ENCODE peak calls at places on chromosomes 6 and 20, in five cellular contexts. One of them, this sample, is unnamed.
A peak's percentile ranks its signal among the peaks of the same experiment; 100 is the strongest.

GRCh38 chr6:46876126-46876525 is 45.6 kb downstream of the ADGRF5 start:
- DNase-seq in esophagus muscularis mucosa: no peak
- DNase-seq in psoas muscle: no peak
- DNase-seq in GM23248: peak; percentile 5
- DNase-seq in ovary: no peak
- DNase-seq in this sample: no peak

GRCh38 chr6:117840541-117840983 is 66.5 kb upstream of the SLC35F1 start:
- DNase-seq in ovary: no peak
- DNase-seq in esophagus muscularis mucosa: no peak
- DNase-seq in psoas muscle: no peak
- DNase-seq in GM23248: peak; percentile 60
- DNase-seq in this sample: no peak

GRCh38 chr6:3669916-3670315 is 81.6 kb downstream of the PXDC1 start:
- DNase-seq in esophagus muscularis mucosa: peak; percentile 57
- DNase-seq in psoas muscle: no peak
- DNase-seq in GM23248: no peak
- DNase-seq in ovary: no peak
- DNase-seq in this sample: no peak

GRCh38 chr6:3309391-3310050 is 50.8 kb downstream of the PSMG4 start:
- DNase-seq in ovary: no peak
- DNase-seq in psoas muscle: no peak
- DNase-seq in esophagus muscularis mucosa: no peak
- DNase-seq in GM23248: no peak
- DNase-seq in this sample: no peak

GRCh38 chr20:22579711-22580697 is 4.4 kb downstream of the FOXA2 start:
- DNase-seq in psoas muscle: no peak
- DNase-seq in esophagus muscularis mucosa: no peak
- DNase-seq in ovary: no peak
- DNase-seq in GM23248: no peak
- DNase-seq in this sample: no peak

GRCh38 chr6:165325609-165326008 is 16.2 kb upstream of the C6orf118 start:
- DNase-seq in esophagus muscularis mucosa: no peak
- DNase-seq in GM23248: no peak
- DNase-seq in psoas muscle: no peak
- DNase-seq in ovary: no peak
- DNase-seq in this sample: no peak

GRCh38 chr6:6516643-6517042 is 71.9 kb upstream of the LY86 start:
- DNase-seq in esophagus muscularis mucosa: peak; percentile 77
- DNase-seq in GM23248: no peak
- DNase-seq in psoas muscle: peak; percentile 36
- DNase-seq in ovary: no peak
- DNase-seq in this sample: no peak

GRCh38 chr6:2850480-2851150 is 9.0 kb upstream of the SERPINB1 start:
- DNase-seq in esophagus muscularis mucosa: peak; percentile 66
- DNase-seq in psoas muscle: no peak
- DNase-seq in GM23248: peak; percentile 47
- DNase-seq in ovary: no peak
- DNase-seq in this sample: no peak

GRCh38 chr6:33882154-33882553 is 78.4 kb upstream of the MLN start:
- DNase-seq in ovary: no peak
- DNase-seq in esophagus muscularis mucosa: no peak
- DNase-seq in psoas muscle: no peak
- DNase-seq in GM23248: no peak
- DNase-seq in this sample: peak; percentile 59

GRCh38 chr6:138240476-138241245 is 22.4 kb upstream of the PBOV1 start:
- DNase-seq in esophagus muscularis mucosa: no peak
- DNase-seq in GM23248: no peak
- DNase-seq in psoas muscle: no peak
- DNase-seq in ovary: no peak
- DNase-seq in this sample: no peak

GRCh38 chr6:6234963-6235362 is 85.5 kb downstream of the F13A1 start:
- DNase-seq in GM23248: no peak
- DNase-seq in esophagus muscularis mucosa: no peak
- DNase-seq in psoas muscle: no peak
- DNase-seq in ovary: no peak
- DNase-seq in this sample: no peak

GRCh38 chr6:13486679-13487121 is 700 bp downstream of the GFOD1 start:
- DNase-seq in GM23248: peak; percentile 93
- DNase-seq in esophagus muscularis mucosa: no peak
- DNase-seq in psoas muscle: peak; percentile 73
- DNase-seq in ovary: peak; percentile 57
- DNase-seq in this sample: peak; percentile 37

GRCh38 chr20:5557123-5557522 is 193.1 kb upstream of the SHLD1 start:
- DNase-seq in GM23248: peak; percentile 63
- DNase-seq in ovary: no peak
- DNase-seq in psoas muscle: peak; percentile 27
- DNase-seq in esophagus muscularis mucosa: no peak
- DNase-seq in this sample: no peak

GRCh38 chr6:43772571-43773049 is 2.6 kb downstream of the VEGFA start:
- DNase-seq in ovary: no peak
- DNase-seq in psoas muscle: no peak
- DNase-seq in esophagus muscularis mucosa: no peak
- DNase-seq in GM23248: peak; percentile 28
- DNase-seq in this sample: no peak
- H3K4me1 ChIP-seq in ovary: peaks cover 19% of the 10 kb centered on the region
- H3K4me1 ChIP-seq in psoas muscle: peaks cover 43% of the 10 kb centered on the region
- H3K4me1 ChIP-seq in esophagus muscularis mucosa: peaks cover 75% of the 10 kb centered on the region
- H3K4me1 ChIP-seq in GM23248: peaks cover 31% of the 10 kb centered on the region
- H3K4me1 ChIP-seq in this sample: no peaks in the 10 kb centered on the region

GRCh38 chr20:49724637-49725606 is 11.2 kb upstream of the B4GALT5 start:
- DNase-seq in psoas muscle: peak; percentile 54
- DNase-seq in ovary: peak; percentile 50
- DNase-seq in esophagus muscularis mucosa: peak; percentile 93
- DNase-seq in GM23248: peak; percentile 47
- DNase-seq in this sample: peak; percentile 68

GRCh38 chr20:49725694-49726093 is 12.0 kb upstream of the B4GALT5 start:
- DNase-seq in ovary: no peak
- DNase-seq in GM23248: no peak
- DNase-seq in esophagus muscularis mucosa: no peak
- DNase-seq in psoas muscle: no peak
- DNase-seq in this sample: no peak

GRCh38 chr20:49727894-49728885 is 14.5 kb upstream of the B4GALT5 start:
- DNase-seq in GM23248: no peak
- DNase-seq in ovary: no peak
- DNase-seq in psoas muscle: no peak
- DNase-seq in esophagus muscularis mucosa: no peak
- DNase-seq in this sample: no peak

GRCh38 chr20:49729780-49730179 is 16.1 kb upstream of the B4GALT5 start:
- DNase-seq in ovary: no peak
- DNase-seq in GM23248: peak; percentile 77
- DNase-seq in psoas muscle: no peak
- DNase-seq in esophagus muscularis mucosa: no peak
- DNase-seq in this sample: no peak

GRCh38 chr20:49727473-49727872 is 13.8 kb upstream of the B4GALT5 start:
- DNase-seq in esophagus muscularis mucosa: no peak
- DNase-seq in psoas muscle: no peak
- DNase-seq in ovary: no peak
- DNase-seq in GM23248: no peak
- DNase-seq in this sample: no peak
- H3K4me3 ChIP-seq in esophagus muscularis mucosa: no peak overlapping the region
- H3K4me3 ChIP-seq in psoas muscle: no peak overlapping the region
- H3K4me3 ChIP-seq in ovary: no peak overlapping the region
- H3K4me3 ChIP-seq in GM23248: no peak overlapping the region
- H3K4me3 ChIP-seq in this sample: no peak overlapping the region

DNA sequence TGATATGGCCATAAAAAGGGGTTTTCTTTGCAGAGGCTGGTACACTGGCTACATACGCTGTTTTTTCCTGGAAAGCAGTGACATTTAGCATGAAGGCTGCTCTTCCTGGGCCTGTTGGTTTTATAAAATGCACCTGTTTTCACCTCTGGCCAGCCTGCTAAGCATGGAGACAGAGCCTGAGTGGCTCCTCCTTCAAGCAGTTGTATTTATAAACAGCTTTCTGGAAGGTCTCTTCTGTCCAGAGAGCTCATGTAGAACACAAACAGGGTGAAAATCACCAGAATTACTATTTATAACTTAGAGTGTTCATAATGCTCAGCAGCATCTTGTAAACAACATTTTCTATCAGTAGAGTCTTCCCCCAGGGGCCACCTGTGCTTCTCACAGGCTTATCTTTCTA is 109.0 kb downstream of the FOXO3 start:
- DNase-seq in esophagus muscularis mucosa: no peak
- DNase-seq in psoas muscle: no peak
- DNase-seq in GM23248: no peak
- DNase-seq in ovary: no peak
- DNase-seq in this sample: no peak
- H3K4me1 ChIP-seq in esophagus muscularis mucosa: peaks cover 97% of the 10 kb centered on the region
- H3K4me1 ChIP-seq in psoas muscle: peaks cover 100% of the 10 kb centered on the region
- H3K4me1 ChIP-seq in GM23248: peaks cover 3% of the 10 kb centered on the region
- H3K4me1 ChIP-seq in ovary: peaks cover 22% of the 10 kb centered on the region
- H3K4me1 ChIP-seq in this sample: peaks cover 9% of the 10 kb centered on the region

GRCh38 chr6:78597966-78598365 is 269.4 kb upstream of the IRAK1BP1 start:
- DNase-seq in ovary: no peak
- DNase-seq in psoas muscle: no peak
- DNase-seq in GM23248: no peak
- DNase-seq in esophagus muscularis mucosa: no peak
- DNase-seq in this sample: no peak
- H3K4me3 ChIP-seq in ovary: no peak overlapping the region
- H3K4me3 ChIP-seq in psoas muscle: no peak overlapping the region
- H3K4me3 ChIP-seq in GM23248: no peak overlapping the region
- H3K4me3 ChIP-seq in esophagus muscularis mucosa: no peak overlapping the region
- H3K4me3 ChIP-seq in this sample: no peak overlapping the region

GRCh38 chr6:27865952-27866369 is 46.2 kb downstream of the OR2B2 start:
- DNase-seq in esophagus muscularis mucosa: no peak
- DNase-seq in psoas muscle: no peak
- DNase-seq in ovary: no peak
- DNase-seq in GM23248: peak; percentile 49
- DNase-seq in this sample: no peak
- H3K4me1 ChIP-seq in esophagus muscularis mucosa: peaks cover 37% of the 10 kb centered on the region
- H3K4me1 ChIP-seq in psoas muscle: peaks cover 28% of the 10 kb centered on the region
- H3K4me1 ChIP-seq in ovary: peaks cover 14% of the 10 kb centered on the region
- H3K4me1 ChIP-seq in GM23248: peaks cover 7% of the 10 kb centered on the region
- H3K4me1 ChIP-seq in this sample: peaks cover 20% of the 10 kb centered on the region

GRCh38 chr6:160750276-160750689 is 48.2 kb downstream of the PLG start:
- DNase-seq in psoas muscle: no peak
- DNase-seq in esophagus muscularis mucosa: no peak
- DNase-seq in GM23248: peak; percentile 43
- DNase-seq in ovary: no peak
- DNase-seq in this sample: no peak
- H3K4me3 ChIP-seq in psoas muscle: no peak overlapping the region
- H3K4me3 ChIP-seq in esophagus muscularis mucosa: no peak overlapping the region
- H3K4me3 ChIP-seq in GM23248: no peak overlapping the region
- H3K4me3 ChIP-seq in ovary: no peak overlapping the region
- H3K4me3 ChIP-seq in this sample: no peak overlapping the region

GRCh38 chr20:53190225-53190624 is 218.1 kb downstream of the TSHZ2 start:
- DNase-seq in esophagus muscularis mucosa: no peak
- DNase-seq in psoas muscle: no peak
- DNase-seq in ovary: no peak
- DNase-seq in GM23248: no peak
- DNase-seq in this sample: no peak
- H3K4me1 ChIP-seq in esophagus muscularis mucosa: no peaks in the 10 kb centered on the region
- H3K4me1 ChIP-seq in psoas muscle: no peaks in the 10 kb centered on the region
- H3K4me1 ChIP-seq in ovary: peaks cover 8% of the 10 kb centered on the region
- H3K4me1 ChIP-seq in GM23248: no peaks in the 10 kb centered on the region
- H3K4me1 ChIP-seq in this sample: no peaks in the 10 kb centered on the region

GRCh38 chr6:41682966-41683459 is 44.7 kb downstream of the MDFI start:
- DNase-seq in GM23248: peak; percentile 53
- DNase-seq in psoas muscle: no peak
- DNase-seq in ovary: no peak
- DNase-seq in esophagus muscularis mucosa: no peak
- DNase-seq in this sample: no peak
- H3K4me3 ChIP-seq in GM23248: peak overlapping the region; percentile 60
- H3K4me3 ChIP-seq in psoas muscle: peak overlapping the region; percentile 62
- H3K4me3 ChIP-seq in ovary: peak overlapping the region; percentile 38
- H3K4me3 ChIP-seq in esophagus muscularis mucosa: peak overlapping the region; percentile 50
- H3K4me3 ChIP-seq in this sample: peak overlapping the region; percentile 49